ENCODE peak calls at places on chromosomes 1 and 21, in eight cellular contexts. One of them, this sample, is unnamed.

GRCh38 chr1:184915463-184916080 is 58.7 kb downstream of the NIBAN1 start:
- DNase-seq in tibial nerve: no peak
- DNase-seq in Peyer's patch: no peak
- DNase-seq in IMR-90: peak
- DNase-seq in lower leg skin: no peak
- DNase-seq in heart left ventricle: no peak
- DNase-seq in body of pancreas: no peak
- DNase-seq in adrenal gland: no peak
- DNase-seq in this sample: no peak

GRCh38 chr1:101738475-101738874 is 258.3 kb downstream of the OLFM3 start:
- DNase-seq in tibial nerve: no peak
- DNase-seq in Peyer's patch: no peak
- DNase-seq in IMR-90: peak
- DNase-seq in lower leg skin: no peak
- DNase-seq in heart left ventricle: no peak
- DNase-seq in body of pancreas: no peak
- DNase-seq in adrenal gland: no peak
- DNase-seq in this sample: no peak

GRCh38 chr21:43004926-43005325 is 30.6 kb downstream of the PKNOX1 start:
- DNase-seq in tibial nerve: no peak
- DNase-seq in Peyer's patch: no peak
- DNase-seq in IMR-90: no peak
- DNase-seq in lower leg skin: no peak
- DNase-seq in heart left ventricle: no peak
- DNase-seq in body of pancreas: no peak
- DNase-seq in adrenal gland: no peak
- DNase-seq in this sample: no peak

GRCh38 chr1:38045431-38046332 is 911 bp downstream of the POU3F1 start:
- DNase-seq in tibial nerve: no peak
- DNase-seq in Peyer's patch: no peak
- DNase-seq in IMR-90: no peak
- DNase-seq in lower leg skin: no peak
- DNase-seq in heart left ventricle: no peak
- DNase-seq in body of pancreas: peak
- DNase-seq in adrenal gland: peak
- DNase-seq in this sample: peak

GRCh38 chr1:7234471-7234755 is 449.2 kb downstream of the CAMTA1 start:
- DNase-seq in tibial nerve: no peak
- DNase-seq in Peyer's patch: no peak
- DNase-seq in IMR-90: no peak
- DNase-seq in lower leg skin: peak
- DNase-seq in heart left ventricle: no peak
- DNase-seq in body of pancreas: no peak
- DNase-seq in adrenal gland: no peak
- DNase-seq in this sample: no peak

GRCh38 chr1:170377440-170377839 is 154.5 kb upstream of the GORAB start:
- DNase-seq in tibial nerve: no peak
- DNase-seq in Peyer's patch: no peak
- DNase-seq in IMR-90: no peak
- DNase-seq in lower leg skin: no peak
- DNase-seq in heart left ventricle: no peak
- DNase-seq in body of pancreas: no peak
- DNase-seq in adrenal gland: no peak
- DNase-seq in this sample: no peak

GRCh38 chr1:43280683-43281082 is 4.7 kb downstream of the C1orf210 start:
- DNase-seq in tibial nerve: no peak
- DNase-seq in Peyer's patch: no peak
- DNase-seq in IMR-90: no peak
- DNase-seq in lower leg skin: no peak
- DNase-seq in heart left ventricle: no peak
- DNase-seq in body of pancreas: no peak
- DNase-seq in adrenal gland: no peak
- DNase-seq in this sample: no peak

GRCh38 chr1:20008391-20008841 is 29.0 kb upstream of the PLA2G2A start:
- DNase-seq in tibial nerve: peak
- DNase-seq in Peyer's patch: no peak
- DNase-seq in IMR-90: no peak
- DNase-seq in lower leg skin: no peak
- DNase-seq in heart left ventricle: peak
- DNase-seq in body of pancreas: peak
- DNase-seq in adrenal gland: peak
- DNase-seq in this sample: no peak

GRCh38 chr1:114468710-114469468 is 42.1 kb downstream of the TRIM33 start:
- DNase-seq in tibial nerve: no peak
- DNase-seq in Peyer's patch: no peak
- DNase-seq in IMR-90: peak
- DNase-seq in lower leg skin: no peak
- DNase-seq in heart left ventricle: no peak
- DNase-seq in body of pancreas: no peak
- DNase-seq in adrenal gland: no peak
- DNase-seq in this sample: no peak

GRCh38 chr1:237890416-237890815 is 306 bp downstream of the ZP4 start:
- DNase-seq in tibial nerve: no peak
- DNase-seq in Peyer's patch: no peak
- DNase-seq in IMR-90: no peak
- DNase-seq in lower leg skin: no peak
- DNase-seq in heart left ventricle: no peak
- DNase-seq in body of pancreas: no peak
- DNase-seq in adrenal gland: no peak
- DNase-seq in this sample: no peak

GRCh38 chr1:45400049-45400448 is 59.8 kb upstream of the MUTYH start:
- DNase-seq in tibial nerve: no peak
- DNase-seq in Peyer's patch: no peak
- DNase-seq in IMR-90: no peak
- DNase-seq in lower leg skin: no peak
- DNase-seq in heart left ventricle: no peak
- DNase-seq in body of pancreas: no peak
- DNase-seq in adrenal gland: no peak
- DNase-seq in this sample: no peak

GRCh38 chr1:193060938-193061337 is 1.5 kb downstream of the RO60 start:
- DNase-seq in tibial nerve: no peak
- DNase-seq in Peyer's patch: no peak
- DNase-seq in IMR-90: peak
- DNase-seq in lower leg skin: no peak
- DNase-seq in heart left ventricle: no peak
- DNase-seq in body of pancreas: no peak
- DNase-seq in adrenal gland: no peak
- DNase-seq in this sample: no peak

GRCh38 chr1:2300851-2301606 is 72.9 kb downstream of the SKI start:
- DNase-seq in tibial nerve: peak
- DNase-seq in Peyer's patch: peak
- DNase-seq in IMR-90: peak
- DNase-seq in lower leg skin: peak
- DNase-seq in heart left ventricle: peak
- DNase-seq in body of pancreas: peak
- DNase-seq in adrenal gland: peak
- DNase-seq in this sample: no peak

GRCh38 chr1:3638027-3638426 is 11.9 kb downstream of the WRAP73 start:
- DNase-seq in tibial nerve: no peak
- DNase-seq in Peyer's patch: no peak
- DNase-seq in IMR-90: no peak
- DNase-seq in lower leg skin: no peak
- DNase-seq in heart left ventricle: no peak
- DNase-seq in body of pancreas: no peak
- DNase-seq in adrenal gland: no peak
- DNase-seq in this sample: no peak

GRCh38 chr1:67338642-67339041 is 31.0 kb downstream of the IL12RB2 start:
- DNase-seq in tibial nerve: no peak
- DNase-seq in Peyer's patch: no peak
- DNase-seq in IMR-90: peak
- DNase-seq in lower leg skin: no peak
- DNase-seq in heart left ventricle: no peak
- DNase-seq in body of pancreas: no peak
- DNase-seq in adrenal gland: no peak
- DNase-seq in this sample: no peak

GRCh38 chr1:200317236-200317635 is 92.6 kb downstream of the ZNF281 start:
- DNase-seq in tibial nerve: no peak
- DNase-seq in Peyer's patch: no peak
- DNase-seq in IMR-90: peak
- DNase-seq in lower leg skin: no peak
- DNase-seq in heart left ventricle: no peak
- DNase-seq in body of pancreas: no peak
- DNase-seq in adrenal gland: no peak
- DNase-seq in this sample: no peak

GRCh38 chr1:54353959-54354358 is 52.2 kb downstream of the SSBP3 start:
- DNase-seq in tibial nerve: no peak
- DNase-seq in Peyer's patch: no peak
- DNase-seq in IMR-90: no peak
- DNase-seq in lower leg skin: no peak
- DNase-seq in heart left ventricle: no peak
- DNase-seq in body of pancreas: no peak
- DNase-seq in adrenal gland: no peak
- DNase-seq in this sample: no peak

GRCh38 chr1:22826630-22827580 is 116.3 kb downstream of the EPHB2 start:
- DNase-seq in tibial nerve: no peak
- DNase-seq in Peyer's patch: no peak
- DNase-seq in IMR-90: no peak
- DNase-seq in lower leg skin: no peak
- DNase-seq in heart left ventricle: peak
- DNase-seq in body of pancreas: peak
- DNase-seq in adrenal gland: no peak
- DNase-seq in this sample: peak

GRCh38 chr1:77533660-77534295 is 148.7 kb downstream of the ZZZ3 start:
- DNase-seq in tibial nerve: no peak
- DNase-seq in Peyer's patch: peak
- DNase-seq in IMR-90: peak
- DNase-seq in lower leg skin: no peak
- DNase-seq in heart left ventricle: peak
- DNase-seq in body of pancreas: peak
- DNase-seq in adrenal gland: peak
- DNase-seq in this sample: peak

GRCh38 chr1:202752799-202753198 is 42.5 kb upstream of the SYT2 start:
- DNase-seq in tibial nerve: no peak
- DNase-seq in Peyer's patch: no peak
- DNase-seq in IMR-90: peak
- DNase-seq in lower leg skin: no peak
- DNase-seq in heart left ventricle: no peak
- DNase-seq in body of pancreas: no peak
- DNase-seq in adrenal gland: no peak
- DNase-seq in this sample: no peak

GRCh38 chr1:241774017-241774416 is 74.0 kb upstream of the EXO1 start:
- DNase-seq in tibial nerve: no peak
- DNase-seq in Peyer's patch: no peak
- DNase-seq in IMR-90: no peak
- DNase-seq in lower leg skin: no peak
- DNase-seq in heart left ventricle: no peak
- DNase-seq in body of pancreas: no peak
- DNase-seq in adrenal gland: no peak
- DNase-seq in this sample: no peak

GRCh38 chr1:31954607-31955283 is 16.6 kb upstream of the PTP4A2 start:
- DNase-seq in tibial nerve: peak
- DNase-seq in Peyer's patch: peak
- DNase-seq in IMR-90: peak
- DNase-seq in lower leg skin: peak
- DNase-seq in heart left ventricle: peak
- DNase-seq in body of pancreas: peak
- DNase-seq in adrenal gland: peak
- DNase-seq in this sample: peak

GRCh38 chr1:207670997-207671396 is 26.1 kb downstream of the CR1L start:
- DNase-seq in tibial nerve: no peak
- DNase-seq in Peyer's patch: no peak
- DNase-seq in IMR-90: no peak
- DNase-seq in lower leg skin: no peak
- DNase-seq in heart left ventricle: no peak
- DNase-seq in body of pancreas: no peak
- DNase-seq in adrenal gland: no peak
- DNase-seq in this sample: no peak

DNA sequence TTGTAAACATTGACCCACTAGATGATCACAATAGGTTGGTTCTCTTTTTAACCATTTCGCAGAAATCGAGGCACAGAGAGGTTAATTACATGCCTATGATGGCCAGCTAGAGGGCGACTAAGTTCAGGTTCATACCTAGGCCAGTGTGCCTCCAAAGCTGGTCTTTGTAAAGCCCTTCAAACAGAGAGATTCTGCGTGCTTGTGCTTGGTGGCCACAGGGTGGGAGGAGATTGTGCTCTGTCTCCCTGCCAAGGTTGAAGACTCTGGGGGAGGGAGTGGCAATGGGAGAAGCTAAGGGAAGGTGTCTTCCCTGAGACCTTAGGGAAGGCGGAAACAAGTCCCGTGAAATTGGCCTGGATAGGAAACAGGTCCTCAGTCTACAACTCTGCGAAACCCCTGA is 59.1 kb upstream of the RBM15 start:
- DNase-seq in tibial nerve: no peak
- DNase-seq in Peyer's patch: no peak
- DNase-seq in IMR-90: no peak
- DNase-seq in lower leg skin: peak
- DNase-seq in heart left ventricle: no peak
- DNase-seq in body of pancreas: no peak
- DNase-seq in adrenal gland: no peak
- DNase-seq in this sample: no peak
- TF ChIP-seq CTCF in tibial nerve: no peak
- TF ChIP-seq CTCF in Peyer's patch: no peak
- TF ChIP-seq CTCF in IMR-90: no peak
- TF ChIP-seq CTCF in lower leg skin: no peak
- TF ChIP-seq CTCF in heart left ventricle: no peak
- TF ChIP-seq CTCF in body of pancreas: no peak
- TF ChIP-seq CTCF in adrenal gland: no peak
- TF ChIP-seq CTCF in this sample: no peak

GRCh38 chr21:44931501-44932365 is 8.1 kb upstream of the SLX9 start:
- DNase-seq in tibial nerve: no peak
- DNase-seq in Peyer's patch: no peak
- DNase-seq in IMR-90: no peak
- DNase-seq in lower leg skin: no peak
- DNase-seq in heart left ventricle: no peak
- DNase-seq in body of pancreas: no peak
- DNase-seq in adrenal gland: no peak
- DNase-seq in this sample: no peak
- TF ChIP-seq POLR2A in tibial nerve: no peak
- TF ChIP-seq POLR2A in Peyer's patch: no peak
- TF ChIP-seq POLR2A in IMR-90: no peak
- TF ChIP-seq POLR2A in lower leg skin: no peak
- TF ChIP-seq POLR2A in heart left ventricle: no peak
- TF ChIP-seq POLR2A in body of pancreas: no peak
- TF ChIP-seq POLR2A in adrenal gland: no peak
- TF ChIP-seq POLR2A in this sample: no peak

GRCh38 chr1:177928194-177928593 is 41.7 kb downstream of the SEC16B start:
- DNase-seq in tibial nerve: no peak
- DNase-seq in Peyer's patch: no peak
- DNase-seq in IMR-90: peak
- DNase-seq in lower leg skin: no peak
- DNase-seq in heart left ventricle: no peak
- DNase-seq in body of pancreas: no peak
- DNase-seq in adrenal gland: no peak
- DNase-seq in this sample: no peak
- TF ChIP-seq CTCF in tibial nerve: no peak
- TF ChIP-seq CTCF in Peyer's patch: no peak
- TF ChIP-seq CTCF in IMR-90: peak
- TF ChIP-seq CTCF in lower leg skin: no peak
- TF ChIP-seq CTCF in heart left ventricle: peak
- TF ChIP-seq CTCF in body of pancreas: no peak
- TF ChIP-seq CTCF in adrenal gland: no peak
- TF ChIP-seq CTCF in this sample: no peak

GRCh38 chr21:25560151-25560783 is 47.0 kb downstream of the MRPL39 start:
- DNase-seq in tibial nerve: no peak
- DNase-seq in Peyer's patch: no peak
- DNase-seq in IMR-90: no peak
- DNase-seq in lower leg skin: no peak
- DNase-seq in heart left ventricle: no peak
- DNase-seq in body of pancreas: no peak
- DNase-seq in adrenal gland: no peak
- DNase-seq in this sample: no peak
- TF ChIP-seq POLR2A in tibial nerve: no peak
- TF ChIP-seq POLR2A in Peyer's patch: no peak
- TF ChIP-seq POLR2A in IMR-90: no peak
- TF ChIP-seq POLR2A in lower leg skin: no peak
- TF ChIP-seq POLR2A in heart left ventricle: no peak
- TF ChIP-seq POLR2A in body of pancreas: no peak
- TF ChIP-seq POLR2A in adrenal gland: no peak
- TF ChIP-seq POLR2A in this sample: no peak

This sample was measured in uterus.